ENCODE peak calls at places on chromosomes 11 and 22, in seven cellular contexts. A, Q, T, U, J, C and X are unnamed samples.

GRCh38 chr11:28343304-28344233 is 235.4 kb downstream of the METTL15 start:
- DNase-seq in Q (no peak), A (no peak), C (no peak), J (peak), U (no peak), T (peak), X (peak)

GRCh38 chr11:69300124-69301032 is 6.4 kb downstream of the MYEOV start:
- DNase-seq in A (no peak), U (no peak), T (no peak), Q (no peak), J (no peak), C (no peak), X (no peak)

GRCh38 chr22:22703715-22704114 is 59.3 kb downstream of the GGTLC2 start:
- DNase-seq in Q (no peak), J (no peak), A (no peak), C (no peak), U (no peak), T (no peak), X (peak)

GRCh38 chr11:65637794-65638317 is at the start of gene SIPA1:
- DNase-seq in U (peak), T (peak), A (peak), Q (peak), J (peak), C (peak), X (peak)

GRCh38 chr11:35367491-35367890 is 51.9 kb downstream of the SLC1A2 start:
- DNase-seq in T (no peak), C (no peak), J (no peak), U (no peak), Q (no peak), A (no peak), X (peak)

GRCh38 chr11:36273110-36273509 is 16.1 kb downstream of the COMMD9 start:
- DNase-seq in J (no peak), T (no peak), U (no peak), A (no peak), Q (no peak), C (no peak), X (no peak)

GRCh38 chr22:17258015-17258827 is 39.0 kb upstream of the ADA2 start:
- DNase-seq in J (peak), Q (peak), U (peak), A (peak), T (peak), C (peak), X (peak)

GRCh38 chr11:131408011-131408640 is 37.7 kb downstream of the NTM start:
- DNase-seq in Q (no peak), C (peak), T (peak), J (peak), U (no peak), A (peak), X (peak)

GRCh38 chr11:17550455-17551346 is 3.6 kb downstream of the OTOG start:
- DNase-seq in C (no peak), J (no peak), Q (no peak), T (no peak), U (no peak), A (peak), X (no peak)

GRCh38 chr11:3685923-3686322 is 14.7 kb upstream of the CHRNA10 start:
- DNase-seq in C (no peak), Q (no peak), J (no peak), T (no peak), A (no peak), U (no peak), X (no peak)

GRCh38 chr22:30044369-30044768 is 35.9 kb upstream of the HORMAD2 start:
- DNase-seq in T (no peak), J (peak), C (no peak), Q (no peak), A (no peak), U (no peak), X (no peak)

GRCh38 chr11:13101836-13102574 is 92.9 kb downstream of the RASSF10 start:
- DNase-seq in U (no peak), C (no peak), Q (no peak), J (no peak), T (peak), A (no peak), X (no peak)

GRCh38 chr22:24894998-24895397 is 51.5 kb downstream of the LHFPL7 start:
- DNase-seq in J (peak), C (peak), Q (no peak), A (no peak), U (no peak), T (peak), X (peak)

GRCh38 chr22:44584256-44584902 is 86.3 kb upstream of the RTL6 start:
- DNase-seq in Q (no peak), A (no peak), T (no peak), C (no peak), U (no peak), J (peak), X (peak)

GRCh38 chr11:111977141-111978027 is 40.2 kb downstream of the DIXDC1 start:
- DNase-seq in C (peak), J (peak), Q (peak), T (peak), A (peak), U (peak), X (peak)

GRCh38 chr22:28072066-28072465 is 153.0 kb upstream of the PITPNB start:
- DNase-seq in J (no peak), T (no peak), U (no peak), A (no peak), Q (no peak), C (no peak), X (no peak)

GRCh38 chr11:114298701-114299090 is 2.5 kb downstream of the NNMT start:
- DNase-seq in J (no peak), U (no peak), A (no peak), Q (no peak), C (no peak), T (no peak), X (no peak)

GRCh38 chr11:13949876-13950275 is 12.6 kb upstream of the SPON1 start:
- DNase-seq in C (no peak), A (no peak), T (no peak), J (no peak), Q (no peak), U (no peak), X (no peak)

GRCh38 chr11:123261345-123262106 is 66.5 kb upstream of the CLMP start:
- DNase-seq in A (peak), T (peak), Q (peak), C (peak), J (peak), U (peak), X (peak)

GRCh38 chr11:17929171-17929570 is 83.7 kb downstream of the SERGEF start:
- DNase-seq in A (no peak), J (no peak), Q (no peak), T (no peak), U (no peak), C (no peak), X (no peak)

GRCh38 chr22:44845796-44846720 is 93.7 kb downstream of the ARHGAP8 start:
- DNase-seq in T (no peak), A (no peak), Q (no peak), J (no peak), U (no peak), C (no peak), X (no peak)